ENCODE peak calls at places on chromosomes 12 and 14, in eight cellular contexts. One of them, this sample, is unnamed.

GRCh38 chr12:2276288-2276842 is 223.6 kb downstream of the CACNA1C start:
- DNase-seq in AG04449: no peak
- DNase-seq in B cell: no peak
- DNase-seq in mucosa of descending colon: no peak
- DNase-seq in colonic mucosa: no peak
- DNase-seq in tibial nerve: no peak
- DNase-seq in CD8-positive, alpha-beta T cell: no peak
- DNase-seq in AG04450: no peak
- DNase-seq in this sample: no peak

GRCh38 chr14:102579696-102580551 is 12.5 kb upstream of the RCOR1 start:
- DNase-seq in CD8-positive, alpha-beta T cell: no peak
- DNase-seq in tibial nerve: no peak
- DNase-seq in B cell: no peak
- DNase-seq in AG04450: no peak
- DNase-seq in colonic mucosa: no peak
- DNase-seq in mucosa of descending colon: no peak
- DNase-seq in AG04449: peak
- DNase-seq in this sample: no peak

GRCh38 chr12:11651785-11652184 is 2.3 kb downstream of the ETV6 start:
- DNase-seq in CD8-positive, alpha-beta T cell: no peak
- DNase-seq in mucosa of descending colon: no peak
- DNase-seq in B cell: no peak
- DNase-seq in AG04450: no peak
- DNase-seq in tibial nerve: no peak
- DNase-seq in AG04449: no peak
- DNase-seq in colonic mucosa: no peak
- DNase-seq in this sample: no peak

GRCh38 chr14:58571256-58571655 is 66.5 kb upstream of the DACT1 start:
- DNase-seq in B cell: no peak
- DNase-seq in colonic mucosa: no peak
- DNase-seq in AG04450: no peak
- DNase-seq in mucosa of descending colon: no peak
- DNase-seq in CD8-positive, alpha-beta T cell: no peak
- DNase-seq in tibial nerve: no peak
- DNase-seq in AG04449: no peak
- DNase-seq in this sample: no peak

GRCh38 chr14:33555710-33556350 is 395.0 kb downstream of the EGLN3 start:
- DNase-seq in colonic mucosa: no peak
- DNase-seq in mucosa of descending colon: no peak
- DNase-seq in B cell: no peak
- DNase-seq in CD8-positive, alpha-beta T cell: no peak
- DNase-seq in tibial nerve: no peak
- DNase-seq in AG04449: no peak
- DNase-seq in AG04450: no peak
- DNase-seq in this sample: no peak

GRCh38 chr14:57871487-57872080 is 5.7 kb upstream of the SLC35F4 start:
- DNase-seq in CD8-positive, alpha-beta T cell: no peak
- DNase-seq in mucosa of descending colon: peak
- DNase-seq in tibial nerve: no peak
- DNase-seq in AG04450: peak
- DNase-seq in B cell: no peak
- DNase-seq in AG04449: no peak
- DNase-seq in colonic mucosa: no peak
- DNase-seq in this sample: peak

GRCh38 chr12:108605000-108605689 is 7.3 kb upstream of the TMEM119 start:
- DNase-seq in AG04449: no peak
- DNase-seq in B cell: no peak
- DNase-seq in tibial nerve: no peak
- DNase-seq in AG04450: no peak
- DNase-seq in mucosa of descending colon: no peak
- DNase-seq in CD8-positive, alpha-beta T cell: no peak
- DNase-seq in colonic mucosa: no peak
- DNase-seq in this sample: no peak

GRCh38 chr14:75578099-75578785 is at the start of gene FLVCR2:
- DNase-seq in AG04450: no peak
- DNase-seq in tibial nerve: peak
- DNase-seq in colonic mucosa: peak
- DNase-seq in B cell: peak
- DNase-seq in CD8-positive, alpha-beta T cell: peak
- DNase-seq in AG04449: no peak
- DNase-seq in mucosa of descending colon: peak
- DNase-seq in this sample: no peak

GRCh38 chr12:122850695-122851350 is 15.6 kb downstream of the HIP1R start:
- DNase-seq in tibial nerve: no peak
- DNase-seq in colonic mucosa: no peak
- DNase-seq in B cell: peak
- DNase-seq in CD8-positive, alpha-beta T cell: peak
- DNase-seq in AG04450: no peak
- DNase-seq in AG04449: no peak
- DNase-seq in mucosa of descending colon: no peak
- DNase-seq in this sample: no peak

GRCh38 chr12:19908825-19909224 is 459.5 kb upstream of the PDE3A start:
- DNase-seq in B cell: no peak
- DNase-seq in mucosa of descending colon: no peak
- DNase-seq in tibial nerve: no peak
- DNase-seq in colonic mucosa: no peak
- DNase-seq in AG04449: no peak
- DNase-seq in AG04450: no peak
- DNase-seq in CD8-positive, alpha-beta T cell: no peak
- DNase-seq in this sample: no peak

GRCh38 chr14:44613061-44613712 is 106.1 kb upstream of the FSCB start:
- DNase-seq in colonic mucosa: no peak
- DNase-seq in mucosa of descending colon: no peak
- DNase-seq in tibial nerve: no peak
- DNase-seq in AG04449: no peak
- DNase-seq in B cell: no peak
- DNase-seq in AG04450: no peak
- DNase-seq in CD8-positive, alpha-beta T cell: no peak
- DNase-seq in this sample: no peak

GRCh38 chr14:92663049-92663448 is 85.4 kb downstream of the LGMN start:
- DNase-seq in tibial nerve: no peak
- DNase-seq in B cell: no peak
- DNase-seq in colonic mucosa: no peak
- DNase-seq in AG04449: no peak
- DNase-seq in mucosa of descending colon: no peak
- DNase-seq in CD8-positive, alpha-beta T cell: no peak
- DNase-seq in AG04450: no peak
- DNase-seq in this sample: no peak

GRCh38 chr12:130956456-130957303 is 3.0 kb downstream of the ADGRD1 start:
- DNase-seq in B cell: no peak
- DNase-seq in AG04449: no peak
- DNase-seq in AG04450: no peak
- DNase-seq in colonic mucosa: no peak
- DNase-seq in CD8-positive, alpha-beta T cell: no peak
- DNase-seq in tibial nerve: no peak
- DNase-seq in mucosa of descending colon: no peak
- DNase-seq in this sample: no peak

GRCh38 chr12:119681953-119682352 is 14.0 kb downstream of the PRKAB1 start:
- DNase-seq in CD8-positive, alpha-beta T cell: no peak
- DNase-seq in mucosa of descending colon: no peak
- DNase-seq in tibial nerve: no peak
- DNase-seq in AG04450: no peak
- DNase-seq in colonic mucosa: no peak
- DNase-seq in AG04449: no peak
- DNase-seq in B cell: no peak
- DNase-seq in this sample: no peak

GRCh38 chr12:67804168-67804567 is 155.6 kb downstream of the DYRK2 start:
- DNase-seq in colonic mucosa: no peak
- DNase-seq in B cell: no peak
- DNase-seq in tibial nerve: no peak
- DNase-seq in mucosa of descending colon: no peak
- DNase-seq in AG04450: no peak
- DNase-seq in AG04449: no peak
- DNase-seq in CD8-positive, alpha-beta T cell: peak
- DNase-seq in this sample: no peak

GRCh38 chr14:71208702-71209357 is 301.6 kb downstream of the PCNX1 start:
- DNase-seq in colonic mucosa: no peak
- DNase-seq in B cell: no peak
- DNase-seq in tibial nerve: no peak
- DNase-seq in AG04449: no peak
- DNase-seq in CD8-positive, alpha-beta T cell: no peak
- DNase-seq in AG04450: no peak
- DNase-seq in mucosa of descending colon: no peak
- DNase-seq in this sample: no peak

GRCh38 chr12:11014234-11014633 is 8.2 kb downstream of the TAS2R19 start:
- DNase-seq in colonic mucosa: no peak
- DNase-seq in mucosa of descending colon: no peak
- DNase-seq in CD8-positive, alpha-beta T cell: no peak
- DNase-seq in B cell: no peak
- DNase-seq in AG04449: peak
- DNase-seq in tibial nerve: no peak
- DNase-seq in AG04450: no peak
- DNase-seq in this sample: no peak

GRCh38 chr14:59160492-59160891 is 28.0 kb upstream of the DAAM1 start:
- DNase-seq in mucosa of descending colon: no peak
- DNase-seq in B cell: no peak
- DNase-seq in CD8-positive, alpha-beta T cell: no peak
- DNase-seq in colonic mucosa: no peak
- DNase-seq in tibial nerve: no peak
- DNase-seq in AG04450: no peak
- DNase-seq in AG04449: no peak
- DNase-seq in this sample: no peak

GRCh38 chr12:104697186-104697585 is 240.4 kb downstream of the CHST11 start:
- DNase-seq in CD8-positive, alpha-beta T cell: no peak
- DNase-seq in B cell: no peak
- DNase-seq in AG04449: no peak
- DNase-seq in mucosa of descending colon: no peak
- DNase-seq in AG04450: no peak
- DNase-seq in tibial nerve: no peak
- DNase-seq in colonic mucosa: no peak
- DNase-seq in this sample: no peak

GRCh38 chr14:90883197-90883596 is 67.0 kb upstream of the TTC7B start:
- DNase-seq in tibial nerve: no peak
- DNase-seq in colonic mucosa: no peak
- DNase-seq in B cell: no peak
- DNase-seq in CD8-positive, alpha-beta T cell: no peak
- DNase-seq in AG04449: no peak
- DNase-seq in mucosa of descending colon: no peak
- DNase-seq in AG04450: no peak
- DNase-seq in this sample: no peak
- TF ChIP-seq CTCF in tibial nerve: no peak
- TF ChIP-seq CTCF in colonic mucosa: no peak
- TF ChIP-seq CTCF in B cell: no peak
- TF ChIP-seq CTCF in CD8-positive, alpha-beta T cell: no peak
- TF ChIP-seq CTCF in AG04449: no peak
- TF ChIP-seq CTCF in mucosa of descending colon: no peak
- TF ChIP-seq CTCF in AG04450: no peak
- TF ChIP-seq CTCF in this sample: no peak

GRCh38 chr12:98328467-98328866 is 186.9 kb upstream of the TMPO start:
- DNase-seq in tibial nerve: no peak
- DNase-seq in B cell: no peak
- DNase-seq in AG04450: no peak
- DNase-seq in mucosa of descending colon: no peak
- DNase-seq in CD8-positive, alpha-beta T cell: no peak
- DNase-seq in colonic mucosa: no peak
- DNase-seq in AG04449: no peak
- DNase-seq in this sample: no peak

GRCh38 chr12:98329589-98329988 is 185.8 kb upstream of the TMPO start:
- DNase-seq in AG04449: no peak
- DNase-seq in tibial nerve: no peak
- DNase-seq in CD8-positive, alpha-beta T cell: no peak
- DNase-seq in AG04450: no peak
- DNase-seq in colonic mucosa: no peak
- DNase-seq in B cell: no peak
- DNase-seq in mucosa of descending colon: no peak
- DNase-seq in this sample: no peak

GRCh38 chr12:98334768-98335167 is 180.6 kb upstream of the TMPO start:
- DNase-seq in CD8-positive, alpha-beta T cell: no peak
- DNase-seq in colonic mucosa: no peak
- DNase-seq in mucosa of descending colon: no peak
- DNase-seq in B cell: no peak
- DNase-seq in AG04450: no peak
- DNase-seq in tibial nerve: no peak
- DNase-seq in AG04449: no peak
- DNase-seq in this sample: no peak

DNA sequence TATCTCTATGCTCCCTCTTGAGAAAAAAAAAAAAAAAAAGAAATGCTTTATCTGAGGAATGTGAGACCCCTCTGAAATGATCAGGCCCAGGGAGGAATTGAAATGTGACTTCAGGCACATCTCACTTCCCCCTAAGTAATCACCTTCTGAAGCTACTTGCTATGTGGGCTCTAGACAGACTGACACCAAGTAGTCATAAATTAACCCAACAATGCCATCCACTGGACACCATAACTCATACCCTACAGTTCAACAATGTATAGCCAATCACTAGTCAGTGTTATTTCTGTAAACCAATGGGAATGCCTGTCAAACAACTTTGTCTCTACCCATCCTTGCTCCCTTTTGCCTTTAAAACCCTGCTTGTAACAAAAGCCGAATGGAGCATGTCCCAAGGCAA is 182.8 kb upstream of the TMPO start:
- DNase-seq in AG04450: no peak
- DNase-seq in colonic mucosa: no peak
- DNase-seq in mucosa of descending colon: no peak
- DNase-seq in CD8-positive, alpha-beta T cell: no peak
- DNase-seq in tibial nerve: no peak
- DNase-seq in AG04449: no peak
- DNase-seq in B cell: no peak
- DNase-seq in this sample: no peak
- TF ChIP-seq CTCF in AG04450: no peak
- TF ChIP-seq CTCF in colonic mucosa: no peak
- TF ChIP-seq CTCF in mucosa of descending colon: no peak
- TF ChIP-seq CTCF in CD8-positive, alpha-beta T cell: no peak
- TF ChIP-seq CTCF in tibial nerve: no peak
- TF ChIP-seq CTCF in AG04449: no peak
- TF ChIP-seq CTCF in B cell: no peak
- TF ChIP-seq CTCF in this sample: no peak

GRCh38 chr14:65959563-65960024 is 526.6 kb upstream of the CCDC196 start:
- DNase-seq in CD8-positive, alpha-beta T cell: no peak
- DNase-seq in AG04449: no peak
- DNase-seq in B cell: no peak
- DNase-seq in colonic mucosa: no peak
- DNase-seq in tibial nerve: no peak
- DNase-seq in AG04450: no peak
- DNase-seq in mucosa of descending colon: no peak
- DNase-seq in this sample: no peak
- TF ChIP-seq CTCF in CD8-positive, alpha-beta T cell: peak
- TF ChIP-seq CTCF in AG04449: no peak
- TF ChIP-seq CTCF in B cell: peak
- TF ChIP-seq CTCF in colonic mucosa: no peak
- TF ChIP-seq CTCF in tibial nerve: no peak
- TF ChIP-seq CTCF in AG04450: no peak
- TF ChIP-seq CTCF in mucosa of descending colon: no peak
- TF ChIP-seq CTCF in this sample: no peak

GRCh38 chr12:25960176-25960575 is 1.7 kb downstream of the RASSF8 start:
- DNase-seq in B cell: no peak
- DNase-seq in CD8-positive, alpha-beta T cell: no peak
- DNase-seq in colonic mucosa: no peak
- DNase-seq in tibial nerve: no peak
- DNase-seq in mucosa of descending colon: no peak
- DNase-seq in AG04449: no peak
- DNase-seq in AG04450: no peak
- DNase-seq in this sample: no peak
- TF ChIP-seq CTCF in B cell: no peak
- TF ChIP-seq CTCF in CD8-positive, alpha-beta T cell: no peak
- TF ChIP-seq CTCF in colonic mucosa: no peak
- TF ChIP-seq CTCF in tibial nerve: no peak
- TF ChIP-seq CTCF in mucosa of descending colon: no peak
- TF ChIP-seq CTCF in AG04449: peak
- TF ChIP-seq CTCF in AG04450: peak
- TF ChIP-seq CTCF in this sample: peak

This sample was measured in retinal pigment epithelial cell.